ENCODE peak calls at places on chromosomes 11 and 22, in nine cellular contexts. C is WTC11, K is nephron progenitor cell, R is psoas muscle, P is body of pancreas, Y is IMR-90, T is AG04450, H is tibial artery, X is mesothelial cell of epicardium. F is an unnamed sample.
A peak's percentile ranks its signal among the peaks of the same experiment; 100 is the strongest.

GRCh38 chr22:27153386-27153785 is 496.0 kb downstream of the MIAT start:
- DNase-seq in H (no peak), X (no peak), C (no peak), T (no peak), R (no peak), Y (no peak), P (no peak), K (no peak), F (no peak)

GRCh38 chr11:10429526-10429925 is 25.5 kb upstream of the AMPD3 start:
- DNase-seq in P (no peak), X (no peak), H (no peak), T (no peak), Y (no peak), C (no peak), K (no peak), R (no peak), F (peak; percentile 28)

GRCh38 chr11:118109231-118109630 is 22.5 kb upstream of the SMIM35 start:
- DNase-seq in C (no peak), K (no peak), T (no peak), X (no peak), P (no peak), R (peak; percentile 29), Y (peak; percentile 4), H (no peak), F (no peak)

GRCh38 chr11:74970852-74971395 is 17.8 kb upstream of the NEU3 start:
- DNase-seq in K (no peak), X (no peak), Y (no peak), C (no peak), P (no peak), T (no peak), H (no peak), R (no peak), F (no peak)

GRCh38 chr22:20807315-20807752 is 33.4 kb downstream of the SERPIND1 start:
- DNase-seq in H (no peak), P (no peak), T (peak; percentile 89), X (no peak), R (no peak), K (no peak), Y (peak; percentile 98), C (no peak), F (no peak)

GRCh38 chr11:47430524-47430923 is 4.3 kb upstream of the PSMC3 start:
- DNase-seq in P (no peak), Y (no peak), C (no peak), H (no peak), T (no peak), R (no peak), X (no peak), K (no peak), F (no peak)

GRCh38 chr11:19680824-19681368 is 31.7 kb upstream of the NAV2 start:
- DNase-seq in P (no peak), X (no peak), K (no peak), H (no peak), C (no peak), Y (peak; percentile 32), T (no peak), R (no peak), F (no peak)

GRCh38 chr22:36860821-36861659 is at the start of gene NCF4:
- DNase-seq in T (no peak), Y (no peak), P (peak; percentile 37), K (no peak), C (no peak), R (peak; percentile 55), X (no peak), H (peak; percentile 85), F (no peak)

GRCh38 chr11:131664811-131665210 is 294.4 kb downstream of the NTM start:
- DNase-seq in R (no peak), Y (no peak), X (no peak), H (no peak), T (no peak), P (no peak), C (no peak), K (no peak), F (no peak)

GRCh38 chr11:94175545-94175944 is 46.9 kb downstream of the PANX1 start:
- DNase-seq in H (no peak), Y (peak; percentile 86), C (no peak), X (no peak), T (no peak), R (no peak), K (no peak), P (no peak), F (no peak)

GRCh38 chr11:106697058-106697457 is 321.2 kb downstream of the GUCY1A2 start:
- DNase-seq in T (peak; percentile 38), C (no peak), R (no peak), Y (peak; percentile 76), P (no peak), X (no peak), H (no peak), K (no peak), F (no peak)

GRCh38 chr11:108253176-108253575 is 30.3 kb downstream of the ATM start:
- DNase-seq in Y (peak; percentile 40), R (no peak), K (no peak), P (no peak), H (no peak), X (no peak), C (no peak), T (no peak), F (no peak)

GRCh38 chr11:70467196-70468085 is 69.1 kb downstream of the CTTN start:
- DNase-seq in Y (peak; percentile 39), K (peak; percentile 81), X (no peak), T (no peak), C (peak; percentile 82), H (peak; percentile 66), P (peak; percentile 70), R (peak; percentile 53), F (no peak)
- TF ChIP-seq CTCF in Y (peak; percentile 93), K (peak; percentile 100), X (peak; percentile 94), T (peak; percentile 95), C (peak; percentile 88), H (peak; percentile 83), P (peak; percentile 86), R (peak; percentile 96), F (peak; percentile 94)

DNA sequence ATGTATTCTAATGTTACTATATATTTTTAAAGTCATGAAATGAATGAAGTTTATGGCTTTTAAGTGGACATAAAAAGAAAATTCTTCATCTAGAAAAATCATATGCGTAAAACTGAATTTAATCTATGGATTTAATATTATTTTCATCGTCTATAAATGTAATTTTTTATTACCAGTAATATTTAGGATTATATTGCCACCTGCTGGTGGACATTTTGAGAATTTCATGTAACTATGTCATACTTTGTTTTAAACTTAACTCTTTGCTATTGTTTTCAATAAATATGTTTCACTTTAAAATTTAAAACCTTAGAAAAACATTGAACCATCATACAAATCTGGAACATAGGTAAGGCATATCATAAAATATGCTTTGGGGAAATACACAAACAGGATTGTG is 66.5 kb upstream of the CEP126 start:
- DNase-seq in R (no peak), P (no peak), H (no peak), X (no peak), C (no peak), Y (peak; percentile 44), T (no peak), K (no peak), F (no peak)
- TF ChIP-seq CTCF in R (peak; percentile 35), P (peak; percentile 40), H (peak; percentile 27), X (peak; percentile 91), C (no peak), Y (peak; percentile 56), T (peak; percentile 32), K (peak; percentile 53), F (peak; percentile 40)

GRCh38 chr11:133570376-133570775 is 38.1 kb upstream of the OPCML start:
- DNase-seq in P (no peak), T (no peak), C (no peak), X (no peak), R (no peak), H (no peak), K (no peak), Y (no peak), F (no peak)

GRCh38 chr11:133577403-133577802 is 45.1 kb upstream of the OPCML start:
- DNase-seq in R (no peak), X (no peak), K (no peak), T (no peak), P (no peak), Y (no peak), C (no peak), H (no peak), F (no peak)

GRCh38 chr11:133581091-133581490 is 48.8 kb upstream of the OPCML start:
- DNase-seq in P (no peak), T (no peak), C (no peak), H (no peak), X (no peak), R (no peak), K (no peak), Y (no peak), F (no peak)

GRCh38 chr11:133579165-133580031 is 47.1 kb upstream of the OPCML start:
- DNase-seq in Y (no peak), K (peak; percentile 38), H (no peak), T (no peak), X (no peak), R (no peak), P (no peak), C (peak; percentile 49), F (no peak)

DNA sequence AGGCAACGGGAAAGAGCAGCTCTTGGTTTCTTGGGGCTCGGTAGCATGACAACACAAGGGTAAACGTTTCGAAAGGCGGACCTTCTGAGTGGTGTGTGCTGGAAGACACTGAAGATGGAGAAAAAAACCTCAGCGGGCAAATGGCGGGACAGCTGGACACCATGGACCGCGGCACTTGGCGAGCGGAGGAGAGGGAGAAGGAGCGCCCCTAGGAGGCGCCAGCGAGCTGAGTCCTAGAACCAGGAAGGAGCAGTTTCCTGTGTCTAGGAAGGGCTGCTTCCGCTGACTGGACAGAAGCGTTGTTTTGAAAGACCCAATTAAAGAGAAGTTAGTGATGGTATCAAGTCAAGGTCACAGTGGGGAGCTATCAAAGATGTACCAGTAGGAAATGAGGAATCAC is 44.0 kb upstream of the OPCML start:
- DNase-seq in C (peak; percentile 86), R (no peak), T (no peak), Y (no peak), K (peak; percentile 21), H (no peak), P (no peak), X (no peak), F (no peak)
- TF ChIP-seq CTCF in C (peak; percentile 78), R (no peak), T (no peak), Y (no peak), K (peak; percentile 7), H (no peak), P (no peak), X (no peak), F (peak; percentile 2)

GRCh38 chr11:43931717-43932039 is 10.8 kb upstream of the C11orf96 start:
- DNase-seq in K (no peak), H (no peak), R (no peak), X (no peak), C (no peak), T (no peak), P (no peak), Y (no peak), F (no peak)

GRCh38 chr11:43935131-43935979 is 7.1 kb upstream of the C11orf96 start:
- DNase-seq in K (no peak), T (no peak), Y (no peak), H (no peak), R (no peak), X (no peak), C (no peak), P (no peak), F (no peak)

GRCh38 chr11:43933226-43933607 is 9.2 kb upstream of the C11orf96 start:
- DNase-seq in R (no peak), T (no peak), K (no peak), Y (no peak), X (no peak), P (no peak), C (no peak), H (no peak), F (no peak)

GRCh38 chr11:43934359-43935130 is 7.9 kb upstream of the C11orf96 start:
- DNase-seq in P (no peak), H (no peak), R (no peak), C (no peak), Y (no peak), T (no peak), K (no peak), X (no peak), F (no peak)

GRCh38 chr11:43933608-43934358 is 8.7 kb upstream of the C11orf96 start:
- DNase-seq in T (no peak), X (no peak), Y (peak; percentile 48), R (peak; percentile 28), P (no peak), C (no peak), H (no peak), K (peak; percentile 49), F (no peak)
- TF ChIP-seq CTCF in T (no peak), X (no peak), Y (peak; percentile 9), R (no peak), P (no peak), C (no peak), H (no peak), K (no peak), F (no peak)